ENCODE peak calls at places on chromosomes 12 and 14, in nine cellular contexts. One of them, this sample, is unnamed.

GRCh38 chr12:123113038-123113437 is 37.9 kb downstream of the PITPNM2 start:
- DNase-seq in heart right ventricle: no peak
- DNase-seq in astrocyte: no peak
- DNase-seq in C1 segment of cervical spinal cord: no peak
- DNase-seq in left cardiac atrium: no peak
- DNase-seq in COR-L47: peak; percentile 22
- DNase-seq in T47D: no peak
- DNase-seq in right cardiac atrium: no peak
- DNase-seq in NCI-H1092: no peak
- DNase-seq in this sample: peak; percentile 64

GRCh38 chr12:122730215-122731014 is at the start of gene HCAR1:
- DNase-seq in heart right ventricle: no peak
- DNase-seq in astrocyte: no peak
- DNase-seq in C1 segment of cervical spinal cord: no peak
- DNase-seq in left cardiac atrium: no peak
- DNase-seq in COR-L47: peak; percentile 52
- DNase-seq in T47D: peak; percentile 80
- DNase-seq in right cardiac atrium: peak; percentile 25
- DNase-seq in NCI-H1092: no peak
- DNase-seq in this sample: peak; percentile 27

GRCh38 chr14:35046751-35047536 is 872 bp downstream of the FAM177A1 start:
- DNase-seq in heart right ventricle: no peak
- DNase-seq in astrocyte: peak; percentile 23
- DNase-seq in C1 segment of cervical spinal cord: peak; percentile 61
- DNase-seq in left cardiac atrium: peak; percentile 59
- DNase-seq in COR-L47: peak; percentile 38
- DNase-seq in T47D: peak; percentile 75
- DNase-seq in right cardiac atrium: no peak
- DNase-seq in NCI-H1092: no peak
- DNase-seq in this sample: peak; percentile 57

GRCh38 chr14:72892879-72893635 is 844 bp downstream of the DPF3 start:
- DNase-seq in heart right ventricle: peak; percentile 39
- DNase-seq in astrocyte: no peak
- DNase-seq in C1 segment of cervical spinal cord: peak; percentile 29
- DNase-seq in left cardiac atrium: peak; percentile 33
- DNase-seq in COR-L47: no peak
- DNase-seq in T47D: no peak
- DNase-seq in right cardiac atrium: peak; percentile 23
- DNase-seq in NCI-H1092: no peak
- DNase-seq in this sample: no peak

GRCh38 chr14:104284636-104285482 is 146.5 kb downstream of the KIF26A start:
- DNase-seq in heart right ventricle: no peak
- DNase-seq in astrocyte: no peak
- DNase-seq in C1 segment of cervical spinal cord: no peak
- DNase-seq in left cardiac atrium: peak; percentile 13
- DNase-seq in COR-L47: no peak
- DNase-seq in T47D: no peak
- DNase-seq in right cardiac atrium: peak; percentile 7
- DNase-seq in NCI-H1092: no peak
- DNase-seq in this sample: no peak

GRCh38 chr12:2844786-2845185 is 10.0 kb upstream of the NRIP2 start:
- DNase-seq in heart right ventricle: no peak
- DNase-seq in astrocyte: peak; percentile 60
- DNase-seq in C1 segment of cervical spinal cord: no peak
- DNase-seq in left cardiac atrium: no peak
- DNase-seq in COR-L47: no peak
- DNase-seq in T47D: peak; percentile 41
- DNase-seq in right cardiac atrium: no peak
- DNase-seq in NCI-H1092: no peak
- DNase-seq in this sample: no peak

GRCh38 chr12:32039341-32039740 is 67.3 kb upstream of the BICD1 start:
- DNase-seq in heart right ventricle: peak; percentile 30
- DNase-seq in astrocyte: no peak
- DNase-seq in C1 segment of cervical spinal cord: no peak
- DNase-seq in left cardiac atrium: no peak
- DNase-seq in COR-L47: no peak
- DNase-seq in T47D: no peak
- DNase-seq in right cardiac atrium: no peak
- DNase-seq in NCI-H1092: no peak
- DNase-seq in this sample: no peak

GRCh38 chr12:25469368-25469767 is 83.7 kb downstream of the LMNTD1 start:
- DNase-seq in heart right ventricle: no peak
- DNase-seq in astrocyte: no peak
- DNase-seq in C1 segment of cervical spinal cord: no peak
- DNase-seq in left cardiac atrium: no peak
- DNase-seq in COR-L47: no peak
- DNase-seq in T47D: no peak
- DNase-seq in right cardiac atrium: no peak
- DNase-seq in NCI-H1092: no peak
- DNase-seq in this sample: no peak

GRCh38 chr14:105465209-105466031 is 9.2 kb upstream of the CRIP2 start:
- DNase-seq in heart right ventricle: peak; percentile 62
- DNase-seq in astrocyte: no peak
- DNase-seq in C1 segment of cervical spinal cord: no peak
- DNase-seq in left cardiac atrium: peak; percentile 71
- DNase-seq in COR-L47: peak; percentile 33
- DNase-seq in T47D: peak; percentile 84
- DNase-seq in right cardiac atrium: peak; percentile 61
- DNase-seq in NCI-H1092: no peak
- DNase-seq in this sample: no peak